ENCODE peak calls at places on chromosomes 5 and 9, in five cellular contexts. One of them, this sample, is unnamed.

GRCh38 chr9:4237748-4238511 is 61.9 kb downstream of the GLIS3 start:
- DNase-seq in OCI-LY7: no peak
- DNase-seq in fibroblast of lung: peak
- DNase-seq in fibroblast of pulmonary artery: peak
- DNase-seq in cardiac muscle cell: no peak
- DNase-seq in this sample: no peak

GRCh38 chr9:15882328-15882727 is 329.5 kb downstream of the CCDC171 start:
- DNase-seq in fibroblast of pulmonary artery: no peak
- DNase-seq in cardiac muscle cell: no peak
- DNase-seq in OCI-LY7: no peak
- DNase-seq in fibroblast of lung: no peak
- DNase-seq in this sample: no peak

GRCh38 chr9:110606179-110606578 is 26.6 kb upstream of the SVEP1 start:
- DNase-seq in fibroblast of pulmonary artery: peak
- DNase-seq in cardiac muscle cell: no peak
- DNase-seq in OCI-LY7: no peak
- DNase-seq in fibroblast of lung: peak
- DNase-seq in this sample: no peak

GRCh38 chr5:151326276-151326675 is 21.1 kb downstream of the SLC36A2 start:
- DNase-seq in OCI-LY7: no peak
- DNase-seq in fibroblast of lung: no peak
- DNase-seq in cardiac muscle cell: no peak
- DNase-seq in fibroblast of pulmonary artery: no peak
- DNase-seq in this sample: no peak

GRCh38 chr5:43106290-43106638 is 14.4 kb upstream of the ZNF131 start:
- DNase-seq in cardiac muscle cell: no peak
- DNase-seq in fibroblast of lung: no peak
- DNase-seq in OCI-LY7: no peak
- DNase-seq in fibroblast of pulmonary artery: no peak
- DNase-seq in this sample: no peak

GRCh38 chr5:110549301-110549700 is 177.2 kb downstream of the TMEM232 start:
- DNase-seq in fibroblast of lung: no peak
- DNase-seq in cardiac muscle cell: no peak
- DNase-seq in fibroblast of pulmonary artery: no peak
- DNase-seq in OCI-LY7: no peak
- DNase-seq in this sample: peak

GRCh38 chr9:74609671-74610416 is 112.7 kb downstream of the RORB start:
- DNase-seq in OCI-LY7: peak
- DNase-seq in fibroblast of pulmonary artery: no peak
- DNase-seq in fibroblast of lung: no peak
- DNase-seq in cardiac muscle cell: no peak
- DNase-seq in this sample: no peak

GRCh38 chr9:27276182-27277030 is 20.5 kb downstream of the EQTN start:
- DNase-seq in cardiac muscle cell: peak
- DNase-seq in OCI-LY7: peak
- DNase-seq in fibroblast of lung: peak
- DNase-seq in fibroblast of pulmonary artery: peak
- DNase-seq in this sample: peak

GRCh38 chr5:1505506-1506241 is 18.1 kb downstream of the LPCAT1 start:
- DNase-seq in fibroblast of pulmonary artery: no peak
- DNase-seq in OCI-LY7: no peak
- DNase-seq in cardiac muscle cell: no peak
- DNase-seq in fibroblast of lung: no peak
- DNase-seq in this sample: no peak

GRCh38 chr5:139770722-139771121 is 24.9 kb upstream of the PSD2 start:
- DNase-seq in cardiac muscle cell: no peak
- DNase-seq in OCI-LY7: no peak
- DNase-seq in fibroblast of lung: no peak
- DNase-seq in fibroblast of pulmonary artery: no peak
- DNase-seq in this sample: no peak

GRCh38 chr5:151195622-151196021 is 28.3 kb downstream of the CCDC69 start:
- DNase-seq in fibroblast of pulmonary artery: peak
- DNase-seq in OCI-LY7: no peak
- DNase-seq in fibroblast of lung: no peak
- DNase-seq in cardiac muscle cell: no peak
- DNase-seq in this sample: no peak

GRCh38 chr5:139660916-139661814 is 13.0 kb downstream of the CXXC5 start:
- DNase-seq in fibroblast of lung: peak
- DNase-seq in fibroblast of pulmonary artery: peak
- DNase-seq in cardiac muscle cell: no peak
- DNase-seq in OCI-LY7: no peak
- DNase-seq in this sample: peak

GRCh38 chr9:115672477-115673316 is 480.9 kb upstream of the PAPPA start:
- DNase-seq in cardiac muscle cell: no peak
- DNase-seq in OCI-LY7: no peak
- DNase-seq in fibroblast of pulmonary artery: peak
- DNase-seq in fibroblast of lung: peak
- DNase-seq in this sample: peak

GRCh38 chr9:97385626-97386264 is 26.2 kb upstream of the TDRD7 start:
- DNase-seq in OCI-LY7: no peak
- DNase-seq in fibroblast of pulmonary artery: no peak
- DNase-seq in fibroblast of lung: no peak
- DNase-seq in cardiac muscle cell: no peak
- DNase-seq in this sample: no peak

GRCh38 chr9:81829201-81829882 is 98.9 kb upstream of the SPATA31D4 start:
- DNase-seq in fibroblast of lung: no peak
- DNase-seq in OCI-LY7: no peak
- DNase-seq in cardiac muscle cell: no peak
- DNase-seq in fibroblast of pulmonary artery: no peak
- DNase-seq in this sample: no peak

GRCh38 chr5:171426680-171427079 is 7.2 kb downstream of the FGF18 start:
- DNase-seq in OCI-LY7: no peak
- DNase-seq in cardiac muscle cell: no peak
- DNase-seq in fibroblast of pulmonary artery: no peak
- DNase-seq in fibroblast of lung: no peak
- DNase-seq in this sample: no peak

GRCh38 chr5:90055831-90056328 is 353.7 kb downstream of the CETN3 start:
- DNase-seq in OCI-LY7: no peak
- DNase-seq in cardiac muscle cell: no peak
- DNase-seq in fibroblast of pulmonary artery: peak
- DNase-seq in fibroblast of lung: peak
- DNase-seq in this sample: peak

GRCh38 chr9:35827486-35827885 is 1.0 kb downstream of the FAM221B start:
- DNase-seq in cardiac muscle cell: no peak
- DNase-seq in fibroblast of lung: peak
- DNase-seq in fibroblast of pulmonary artery: peak
- DNase-seq in OCI-LY7: no peak
- DNase-seq in this sample: no peak

GRCh38 chr5:14417232-14417730 is 164.3 kb upstream of the OTULINL start:
- DNase-seq in cardiac muscle cell: peak
- DNase-seq in OCI-LY7: no peak
- DNase-seq in fibroblast of lung: peak
- DNase-seq in fibroblast of pulmonary artery: peak
- DNase-seq in this sample: no peak

GRCh38 chr9:134488251-134488900 is 153.2 kb upstream of the COL5A1 start:
- DNase-seq in fibroblast of lung: no peak
- DNase-seq in OCI-LY7: no peak
- DNase-seq in cardiac muscle cell: no peak
- DNase-seq in fibroblast of pulmonary artery: no peak
- DNase-seq in this sample: no peak

GRCh38 chr9:137007060-137007815 is 10.9 kb upstream of the CLIC3 start:
- DNase-seq in fibroblast of pulmonary artery: no peak
- DNase-seq in OCI-LY7: no peak
- DNase-seq in cardiac muscle cell: no peak
- DNase-seq in fibroblast of lung: no peak
- DNase-seq in this sample: no peak

GRCh38 chr9:85040141-85040540 is 370.6 kb downstream of the NTRK2 start:
- DNase-seq in OCI-LY7: no peak
- DNase-seq in fibroblast of pulmonary artery: no peak
- DNase-seq in fibroblast of lung: no peak
- DNase-seq in cardiac muscle cell: no peak
- DNase-seq in this sample: no peak

GRCh38 chr9:93587651-93588347 is 11.4 kb downstream of the PHF2 start:
- DNase-seq in cardiac muscle cell: no peak
- DNase-seq in OCI-LY7: no peak
- DNase-seq in fibroblast of pulmonary artery: no peak
- DNase-seq in fibroblast of lung: no peak
- DNase-seq in this sample: no peak
- TF ChIP-seq CTCF in cardiac muscle cell: peak
- TF ChIP-seq CTCF in OCI-LY7: no peak
- TF ChIP-seq CTCF in fibroblast of pulmonary artery: peak
- TF ChIP-seq CTCF in fibroblast of lung: peak
- TF ChIP-seq CTCF in this sample: peak

GRCh38 chr5:128973244-128973643 is 8.0 kb downstream of the SLC27A6 start:
- DNase-seq in cardiac muscle cell: no peak
- DNase-seq in OCI-LY7: no peak
- DNase-seq in fibroblast of pulmonary artery: no peak
- DNase-seq in fibroblast of lung: no peak
- DNase-seq in this sample: no peak
- H3K4me3 ChIP-seq in cardiac muscle cell: no peak
- H3K4me3 ChIP-seq in OCI-LY7: no peak
- H3K4me3 ChIP-seq in fibroblast of pulmonary artery: no peak
- H3K4me3 ChIP-seq in fibroblast of lung: no peak
- H3K4me3 ChIP-seq in this sample: no peak

GRCh38 chr9:90658783-90659182 is 16.2 kb upstream of the DIRAS2 start:
- DNase-seq in fibroblast of pulmonary artery: no peak
- DNase-seq in OCI-LY7: no peak
- DNase-seq in cardiac muscle cell: no peak
- DNase-seq in fibroblast of lung: no peak
- DNase-seq in this sample: no peak
- TF ChIP-seq CTCF in fibroblast of pulmonary artery: no peak
- TF ChIP-seq CTCF in OCI-LY7: no peak
- TF ChIP-seq CTCF in cardiac muscle cell: no peak
- TF ChIP-seq CTCF in fibroblast of lung: no peak
- TF ChIP-seq CTCF in this sample: no peak

GRCh38 chr9:87499455-87500015 is 1.9 kb downstream of the DAPK1 start:
- DNase-seq in cardiac muscle cell: no peak
- DNase-seq in fibroblast of lung: no peak
- DNase-seq in OCI-LY7: no peak
- DNase-seq in fibroblast of pulmonary artery: no peak
- DNase-seq in this sample: no peak
- H3K4me3 ChIP-seq in cardiac muscle cell: peak
- H3K4me3 ChIP-seq in fibroblast of lung: no peak
- H3K4me3 ChIP-seq in OCI-LY7: no peak
- H3K4me3 ChIP-seq in fibroblast of pulmonary artery: peak
- H3K4me3 ChIP-seq in this sample: peak

GRCh38 chr5:131812371-131813160 is 15.7 kb upstream of the FNIP1 start:
- DNase-seq in cardiac muscle cell: no peak
- DNase-seq in fibroblast of lung: no peak
- DNase-seq in fibroblast of pulmonary artery: no peak
- DNase-seq in OCI-LY7: no peak
- DNase-seq in this sample: no peak

GRCh38 chr5:131814990-131815389 is 18.2 kb upstream of the FNIP1 start:
- DNase-seq in cardiac muscle cell: no peak
- DNase-seq in fibroblast of lung: peak
- DNase-seq in OCI-LY7: no peak
- DNase-seq in fibroblast of pulmonary artery: peak
- DNase-seq in this sample: peak

DNA sequence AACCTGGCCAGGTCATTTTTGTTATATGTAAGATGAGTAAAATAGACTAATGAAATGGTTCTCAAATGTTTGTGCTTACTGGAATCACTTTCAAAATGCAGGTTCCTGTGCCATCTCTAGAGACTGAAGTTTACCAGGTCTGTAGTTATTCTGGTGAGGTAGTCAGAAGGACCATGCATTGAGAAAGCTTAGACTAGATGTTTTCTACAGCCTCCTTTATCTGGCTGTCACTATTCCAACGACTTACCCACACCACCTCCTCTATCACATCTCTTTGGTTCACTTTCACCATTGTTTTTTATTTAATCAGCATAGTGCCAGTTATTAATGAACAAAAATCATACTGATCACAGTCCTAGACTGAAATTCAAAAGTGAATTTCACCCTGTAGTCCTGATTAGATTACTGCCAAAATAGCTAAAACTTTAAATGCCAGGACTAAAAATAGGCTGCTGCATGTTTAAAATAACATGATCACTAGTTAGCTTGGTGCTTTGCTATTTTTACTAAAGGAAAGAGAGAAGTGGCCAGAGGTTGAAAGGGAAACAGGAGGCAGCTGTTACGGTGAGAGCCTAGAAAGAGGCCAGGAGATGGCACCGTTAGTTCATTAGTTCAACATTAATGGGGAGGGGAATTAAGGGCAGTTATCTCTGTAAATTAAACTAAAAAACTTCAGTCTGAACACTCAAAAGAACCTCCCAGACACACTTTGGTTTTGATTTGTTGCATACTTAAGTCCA is 13.9 kb upstream of the FNIP1 start:
- DNase-seq in fibroblast of pulmonary artery: peak
- DNase-seq in OCI-LY7: peak
- DNase-seq in cardiac muscle cell: peak
- DNase-seq in fibroblast of lung: no peak
- DNase-seq in this sample: no peak
- TF ChIP-seq CTCF in fibroblast of pulmonary artery: peak
- TF ChIP-seq CTCF in OCI-LY7: peak
- TF ChIP-seq CTCF in cardiac muscle cell: peak
- TF ChIP-seq CTCF in fibroblast of lung: peak
- TF ChIP-seq CTCF in this sample: peak

GRCh38 chr5:73938280-73938937 is 312.4 kb downstream of the ARHGEF28 start:
- DNase-seq in OCI-LY7: no peak
- DNase-seq in fibroblast of pulmonary artery: peak
- DNase-seq in fibroblast of lung: peak
- DNase-seq in cardiac muscle cell: no peak
- DNase-seq in this sample: peak
- H3K4me3 ChIP-seq in OCI-LY7: no peak
- H3K4me3 ChIP-seq in fibroblast of pulmonary artery: no peak
- H3K4me3 ChIP-seq in fibroblast of lung: no peak
- H3K4me3 ChIP-seq in cardiac muscle cell: no peak
- H3K4me3 ChIP-seq in this sample: no peak

GRCh38 chr5:68333649-68334549 is 118.3 kb downstream of the PIK3R1 start:
- DNase-seq in cardiac muscle cell: no peak
- DNase-seq in OCI-LY7: no peak
- DNase-seq in fibroblast of pulmonary artery: peak
- DNase-seq in fibroblast of lung: peak
- DNase-seq in this sample: no peak
- TF ChIP-seq CTCF in cardiac muscle cell: peak
- TF ChIP-seq CTCF in OCI-LY7: no peak
- TF ChIP-seq CTCF in fibroblast of pulmonary artery: peak
- TF ChIP-seq CTCF in fibroblast of lung: peak
- TF ChIP-seq CTCF in this sample: peak

DNA sequence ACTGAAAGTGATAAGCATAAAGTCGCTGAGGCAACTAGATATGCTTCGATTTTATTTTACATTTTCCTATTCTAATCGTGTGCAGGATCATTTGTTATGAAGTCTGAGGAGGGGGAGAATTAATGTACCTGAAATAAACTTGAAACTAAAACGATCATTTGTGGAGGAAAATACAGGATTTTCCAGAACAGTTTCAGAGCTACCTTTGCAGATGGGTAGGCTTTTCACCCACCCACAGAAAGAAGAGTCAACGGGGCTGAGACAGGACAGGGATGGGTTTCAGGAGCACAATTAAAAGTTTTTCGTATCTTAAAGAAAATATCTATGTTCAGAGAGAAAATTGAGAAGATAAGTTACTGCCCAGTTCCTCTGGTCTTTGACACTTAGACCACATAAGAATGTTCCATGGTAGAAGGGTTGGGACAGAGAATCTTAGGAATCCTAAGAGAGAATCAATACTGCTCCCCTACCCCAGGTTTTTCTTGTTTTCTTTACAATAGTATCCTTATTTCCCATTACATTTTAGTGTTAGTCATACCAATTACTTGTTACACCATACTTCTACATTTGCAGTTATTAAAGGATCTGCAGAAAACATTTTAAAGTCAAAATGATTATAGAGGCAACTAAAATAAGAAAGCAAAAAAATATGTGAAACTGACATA is 211.4 kb downstream of the DEPDC1B start:
- DNase-seq in OCI-LY7: no peak
- DNase-seq in fibroblast of pulmonary artery: no peak
- DNase-seq in fibroblast of lung: peak
- DNase-seq in cardiac muscle cell: no peak
- DNase-seq in this sample: no peak
- H3K4me3 ChIP-seq in OCI-LY7: no peak
- H3K4me3 ChIP-seq in fibroblast of pulmonary artery: no peak
- H3K4me3 ChIP-seq in fibroblast of lung: no peak
- H3K4me3 ChIP-seq in cardiac muscle cell: no peak
- H3K4me3 ChIP-seq in this sample: no peak

This sample was measured in retinal pigment epithelial cell.